ENCODE peak calls at places on chromosomes 6 and 20, in nine cellular contexts. C is AG04450, N is neural progenitor cell, Z is adrenal gland, W is testis, L is cardiac muscle cell, J is left ventricle myocardium inferior, E is heart left ventricle, X is A549. Y is an unnamed sample.

GRCh38 chr20:43761396-43762340 is 34.9 kb upstream of the GTSF1L start:
- DNase-seq in C (no peak), N (no peak), Z (no peak), W (no peak), L (no peak), J (no peak), E (no peak), X (no peak), Y (no peak)

GRCh38 chr6:31580807-31581437 is 1.3 kb downstream of the LTB start:
- DNase-seq in C (peak; percentile 42), N (peak; percentile 93), Z (peak; percentile 82), W (peak; percentile 92), L (peak; percentile 92), J (peak; percentile 92), E (peak; percentile 92), X (peak; percentile 68), Y (peak; percentile 96)

GRCh38 chr6:32148722-32149576 is 2.8 kb downstream of the PRRT1 start:
- DNase-seq in C (no peak), N (peak; percentile 70), Z (peak; percentile 64), W (peak; percentile 73), L (no peak), J (no peak), E (peak; percentile 58), X (no peak), Y (no peak)

GRCh38 chr6:72748759-72749158 is 126.9 kb downstream of the KCNQ5 start:
- DNase-seq in C (peak; percentile 38), N (no peak), Z (no peak), W (no peak), L (no peak), J (no peak), E (no peak), X (no peak), Y (no peak)

GRCh38 chr6:147506704-147507114 is 1.8 kb upstream of the SAMD5 start:
- DNase-seq in C (no peak), N (peak; percentile 84), Z (peak; percentile 72), W (peak; percentile 84), L (peak; percentile 78), J (peak; percentile 66), E (peak; percentile 75), X (peak; percentile 58), Y (peak; percentile 79)

GRCh38 chr6:38404900-38405556 is 234.7 kb downstream of the BTBD9 start:
- DNase-seq in C (no peak), N (no peak), Z (no peak), W (no peak), L (no peak), J (no peak), E (no peak), X (no peak), Y (no peak)

GRCh38 chr6:38283734-38284362 is 355.9 kb downstream of the BTBD9 start:
- DNase-seq in C (no peak), N (no peak), Z (no peak), W (no peak), L (no peak), J (no peak), E (no peak), X (no peak), Y (no peak)

GRCh38 chr6:100504786-100505737 is 40.3 kb upstream of the SIM1 start:
- DNase-seq in C (peak; percentile 45), N (no peak), Z (no peak), W (no peak), L (no peak), J (no peak), E (no peak), X (no peak), Y (no peak)

GRCh38 chr6:41593451-41594238 is 44.6 kb upstream of the MDFI start:
- DNase-seq in C (no peak), N (no peak), Z (no peak), W (no peak), L (no peak), J (no peak), E (no peak), X (no peak), Y (no peak)

GRCh38 chr6:88881451-88881850 is 82.0 kb downstream of the RNGTT start:
- DNase-seq in C (no peak), N (no peak), Z (no peak), W (no peak), L (no peak), J (no peak), E (no peak), X (no peak), Y (no peak)

GRCh38 chr20:37510226-37510625 is 10.8 kb upstream of the NNAT start:
- DNase-seq in C (no peak), N (no peak), Z (no peak), W (no peak), L (no peak), J (no peak), E (no peak), X (no peak), Y (no peak)

GRCh38 chr20:35985789-35986188 is 17.4 kb downstream of the CNBD2 start:
- DNase-seq in C (no peak), N (no peak), Z (no peak), W (no peak), L (no peak), J (no peak), E (no peak), X (no peak), Y (no peak)

GRCh38 chr20:62697468-62697912 is 11.1 kb upstream of the NTSR1 start:
- DNase-seq in C (no peak), N (no peak), Z (no peak), W (no peak), L (no peak), J (no peak), E (no peak), X (no peak), Y (no peak)

GRCh38 chr6:124962617-124963415 is 579 bp downstream of the RNF217 start:
- DNase-seq in C (no peak), N (peak; percentile 56), Z (peak; percentile 56), W (peak; percentile 68), L (peak; percentile 53), J (peak; percentile 33), E (peak; percentile 52), X (peak; percentile 18), Y (peak; percentile 64)

GRCh38 chr6:96468681-96469224 is 52.9 kb upstream of the UFL1 start:
- DNase-seq in C (no peak), N (peak; percentile 8), Z (no peak), W (no peak), L (no peak), J (no peak), E (no peak), X (no peak), Y (no peak)

DNA sequence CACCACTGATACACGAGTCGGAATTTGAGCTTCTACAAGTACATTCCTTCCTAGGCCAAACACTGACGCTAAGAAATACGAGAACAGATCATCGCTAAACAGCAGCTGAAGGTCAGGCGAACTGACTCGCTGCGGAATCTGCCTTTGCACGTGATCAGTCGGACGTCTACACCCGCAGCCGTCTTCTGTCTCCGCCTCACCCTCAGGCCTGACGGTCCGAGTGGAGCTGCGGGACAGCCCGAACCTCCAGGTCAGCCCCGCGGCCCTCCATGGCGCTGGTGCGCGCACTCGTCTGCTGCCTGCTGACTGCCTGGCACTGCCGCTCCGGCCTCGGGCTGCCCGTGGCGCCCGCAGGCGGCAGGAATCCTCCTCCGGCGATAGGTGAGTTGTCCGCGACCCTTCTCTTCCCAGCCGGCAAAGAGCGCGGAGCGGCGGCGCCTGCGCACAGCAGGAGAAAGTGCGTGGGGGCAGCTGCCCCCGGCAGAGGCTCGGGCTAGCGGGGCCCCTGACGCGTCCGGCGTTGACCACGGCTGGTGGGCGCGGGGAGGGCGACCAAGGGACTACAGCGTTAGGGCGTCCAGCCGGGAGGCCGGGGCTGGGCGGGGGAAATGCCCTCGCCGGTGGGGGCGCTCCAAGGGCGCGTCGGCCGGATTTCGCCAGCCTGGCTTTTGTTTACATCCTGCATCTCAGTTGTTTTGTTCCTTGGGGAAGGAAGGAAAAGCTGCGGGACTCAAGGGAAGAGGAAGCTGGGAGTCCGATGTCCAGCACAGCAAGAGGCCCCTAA is at the start of gene SMPDL3A:
- DNase-seq in C (peak; percentile 92), N (peak; percentile 88), Z (peak; percentile 90), W (peak; percentile 85), L (peak; percentile 82), J (peak; percentile 70), E (peak; percentile 73), X (peak; percentile 41), Y (peak; percentile 83)
- H3K27ac ChIP-seq in C (peak within 1 kb of the TSS; percentile 96), N (peak within 1 kb of the TSS; percentile 10), Z (peak within 1 kb of the TSS; percentile 91), W (peak within 1 kb of the TSS; percentile 95), L (peak within 1 kb of the TSS; percentile 91), J (peak within 1 kb of the TSS; percentile 96), E (peak within 1 kb of the TSS; percentile 93), X (peak within 1 kb of the TSS; percentile 95), Y (peak within 1 kb of the TSS; percentile 85)

GRCh38 chr20:47377122-47377722 is 20.7 kb upstream of the ZMYND8 start:
- DNase-seq in C (no peak), N (no peak), Z (no peak), W (no peak), L (no peak), J (no peak), E (no peak), X (no peak), Y (no peak)
- TF ChIP-seq CTCF in C (no peak), N (no peak), Z (no peak), W (no peak), L (no peak), J (no peak), E (no peak), X (no peak), Y (peak; percentile 14)

GRCh38 chr6:11970114-11970513 is 42.0 kb upstream of the HIVEP1 start:
- DNase-seq in C (no peak), N (no peak), Z (no peak), W (no peak), L (no peak), J (no peak), E (no peak), X (no peak), Y (no peak)

GRCh38 chr6:11972270-11972669 is 39.8 kb upstream of the HIVEP1 start:
- DNase-seq in C (no peak), N (no peak), Z (no peak), W (no peak), L (no peak), J (no peak), E (no peak), X (no peak), Y (no peak)

GRCh38 chr6:11969092-11969491 is 43.0 kb upstream of the HIVEP1 start:
- DNase-seq in C (peak; percentile 11), N (no peak), Z (peak; percentile 13), W (no peak), L (no peak), J (no peak), E (no peak), X (no peak), Y (no peak)

GRCh38 chr6:11972806-11973205 is 39.3 kb upstream of the HIVEP1 start:
- DNase-seq in C (no peak), N (no peak), Z (no peak), W (no peak), L (no peak), J (no peak), E (no peak), X (no peak), Y (no peak)

GRCh38 chr6:11971154-11971553 is 41.0 kb upstream of the HIVEP1 start:
- DNase-seq in C (peak; percentile 71), N (no peak), Z (no peak), W (no peak), L (no peak), J (no peak), E (no peak), X (no peak), Y (no peak)
- H3K27ac ChIP-seq in C (peak overlapping the region; percentile 47), N (no peak overlapping the region), Z (no peak overlapping the region), W (no peak overlapping the region), L (no peak overlapping the region), J (no peak overlapping the region), E (no peak overlapping the region), X (no peak overlapping the region), Y (no peak overlapping the region)

DNA sequence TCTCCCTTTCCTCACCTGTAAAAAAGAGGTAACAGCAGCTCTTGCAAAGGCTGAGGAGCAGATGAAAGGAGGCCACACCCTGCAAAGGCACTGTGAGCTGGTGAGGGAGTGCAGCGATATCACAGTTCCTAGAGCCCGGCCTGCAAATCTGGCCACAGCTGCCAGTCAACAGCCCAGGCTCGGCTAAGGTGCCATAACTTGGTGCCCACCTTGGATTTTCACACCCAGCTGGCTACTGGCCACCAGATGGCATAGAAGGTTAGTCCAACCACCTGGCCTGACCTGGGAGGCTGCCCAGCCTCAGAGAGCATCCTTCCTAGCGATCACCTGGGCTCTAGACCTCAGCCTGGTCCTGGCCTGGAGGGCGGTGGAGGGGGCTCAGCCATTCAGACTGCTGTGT is 46.8 kb downstream of the KCNB1 start:
- DNase-seq in C (no peak), N (no peak), Z (no peak), W (no peak), L (no peak), J (no peak), E (no peak), X (no peak), Y (peak; percentile 17)
- TF ChIP-seq CTCF in C (no peak), N (peak; percentile 11), Z (no peak), W (no peak), L (no peak), J (no peak), E (no peak), X (no peak), Y (peak; percentile 37)